ENCODE peak calls at places on chromosomes 7 and 10, in five cellular contexts. One of them, this sample, is unnamed.

GRCh38 chr10:46539596-46540411 is 16.7 kb downstream of the GPRIN2 start:
- DNase-seq in CD4-positive, alpha-beta memory T cell: no peak
- DNase-seq in CD4-positive, CD25-positive, alpha-beta regulatory T cell: no peak
- DNase-seq in A549: peak; percentile 97
- DNase-seq in fibroblast of lung: peak; percentile 51
- DNase-seq in this sample: no peak

GRCh38 chr10:130571674-130572073 is 435.5 kb downstream of the GLRX3 start:
- DNase-seq in CD4-positive, alpha-beta memory T cell: no peak
- DNase-seq in CD4-positive, CD25-positive, alpha-beta regulatory T cell: no peak
- DNase-seq in A549: no peak
- DNase-seq in fibroblast of lung: no peak
- DNase-seq in this sample: peak; percentile 50

GRCh38 chr7:36862685-36863375 is 138.5 kb upstream of the AOAH start:
- DNase-seq in CD4-positive, alpha-beta memory T cell: no peak
- DNase-seq in CD4-positive, CD25-positive, alpha-beta regulatory T cell: no peak
- DNase-seq in A549: no peak
- DNase-seq in fibroblast of lung: no peak
- DNase-seq in this sample: no peak

GRCh38 chr10:22630229-22631174 is 83.9 kb downstream of the PIP4K2A start:
- DNase-seq in CD4-positive, alpha-beta memory T cell: peak; percentile 68
- DNase-seq in CD4-positive, CD25-positive, alpha-beta regulatory T cell: peak; percentile 66
- DNase-seq in A549: no peak
- DNase-seq in fibroblast of lung: peak; percentile 77
- DNase-seq in this sample: no peak

GRCh38 chr7:131620673-131621609 is 64.5 kb upstream of the PODXL start:
- DNase-seq in CD4-positive, alpha-beta memory T cell: no peak
- DNase-seq in CD4-positive, CD25-positive, alpha-beta regulatory T cell: no peak
- DNase-seq in A549: no peak
- DNase-seq in fibroblast of lung: no peak
- DNase-seq in this sample: no peak

GRCh38 chr7:15853832-15854470 is 167.5 kb upstream of the MEOX2 start:
- DNase-seq in CD4-positive, alpha-beta memory T cell: no peak
- DNase-seq in CD4-positive, CD25-positive, alpha-beta regulatory T cell: no peak
- DNase-seq in A549: no peak
- DNase-seq in fibroblast of lung: peak; percentile 28
- DNase-seq in this sample: no peak

GRCh38 chr10:12727832-12728215 is 273.7 kb downstream of the CCDC3 start:
- DNase-seq in CD4-positive, alpha-beta memory T cell: no peak
- DNase-seq in CD4-positive, CD25-positive, alpha-beta regulatory T cell: no peak
- DNase-seq in A549: no peak
- DNase-seq in fibroblast of lung: no peak
- DNase-seq in this sample: no peak

GRCh38 chr10:73253226-73253557 is 748 bp upstream of the MRPS16 start:
- DNase-seq in CD4-positive, alpha-beta memory T cell: peak; percentile 16
- DNase-seq in CD4-positive, CD25-positive, alpha-beta regulatory T cell: no peak
- DNase-seq in A549: peak; percentile 42
- DNase-seq in fibroblast of lung: no peak
- DNase-seq in this sample: no peak

GRCh38 chr10:113857210-113857609 is 2.7 kb downstream of the NHLRC2 start:
- DNase-seq in CD4-positive, alpha-beta memory T cell: no peak
- DNase-seq in CD4-positive, CD25-positive, alpha-beta regulatory T cell: no peak
- DNase-seq in A549: no peak
- DNase-seq in fibroblast of lung: no peak
- DNase-seq in this sample: no peak

GRCh38 chr7:93622036-93622714 is 47.7 kb upstream of the CALCR start:
- DNase-seq in CD4-positive, alpha-beta memory T cell: no peak
- DNase-seq in CD4-positive, CD25-positive, alpha-beta regulatory T cell: no peak
- DNase-seq in A549: peak; percentile 66
- DNase-seq in fibroblast of lung: peak; percentile 4
- DNase-seq in this sample: no peak

GRCh38 chr7:142646274-142646895 is 102.9 kb upstream of the PRSS1 start:
- DNase-seq in CD4-positive, alpha-beta memory T cell: no peak
- DNase-seq in CD4-positive, CD25-positive, alpha-beta regulatory T cell: no peak
- DNase-seq in A549: no peak
- DNase-seq in fibroblast of lung: no peak
- DNase-seq in this sample: no peak

GRCh38 chr7:98221611-98222532 is 10.6 kb downstream of the BHLHA15 start:
- DNase-seq in CD4-positive, alpha-beta memory T cell: no peak
- DNase-seq in CD4-positive, CD25-positive, alpha-beta regulatory T cell: no peak
- DNase-seq in A549: no peak
- DNase-seq in fibroblast of lung: no peak
- DNase-seq in this sample: no peak

GRCh38 chr10:97321807-97322195 is 2.7 kb downstream of the FRAT1 start:
- DNase-seq in CD4-positive, alpha-beta memory T cell: no peak
- DNase-seq in CD4-positive, CD25-positive, alpha-beta regulatory T cell: no peak
- DNase-seq in A549: no peak
- DNase-seq in fibroblast of lung: no peak
- DNase-seq in this sample: no peak

GRCh38 chr10:97278491-97278989 is 13.9 kb downstream of the ARHGAP19 start:
- DNase-seq in CD4-positive, alpha-beta memory T cell: peak; percentile 47
- DNase-seq in CD4-positive, CD25-positive, alpha-beta regulatory T cell: peak; percentile 60
- DNase-seq in A549: peak; percentile 70
- DNase-seq in fibroblast of lung: peak; percentile 99
- DNase-seq in this sample: no peak

GRCh38 chr10:124290095-124290795 is 128.5 kb downstream of the OAT start:
- DNase-seq in CD4-positive, alpha-beta memory T cell: no peak
- DNase-seq in CD4-positive, CD25-positive, alpha-beta regulatory T cell: no peak
- DNase-seq in A549: no peak
- DNase-seq in fibroblast of lung: peak; percentile 50
- DNase-seq in this sample: peak; percentile 70

GRCh38 chr7:29091722-29092121 is 54.6 kb downstream of the CPVL start:
- DNase-seq in CD4-positive, alpha-beta memory T cell: no peak
- DNase-seq in CD4-positive, CD25-positive, alpha-beta regulatory T cell: no peak
- DNase-seq in A549: no peak
- DNase-seq in fibroblast of lung: peak; percentile 48
- DNase-seq in this sample: no peak

GRCh38 chr10:35271086-35271834 is 65.0 kb upstream of the CCNY start:
- DNase-seq in CD4-positive, alpha-beta memory T cell: no peak
- DNase-seq in CD4-positive, CD25-positive, alpha-beta regulatory T cell: no peak
- DNase-seq in A549: no peak
- DNase-seq in fibroblast of lung: no peak
- DNase-seq in this sample: no peak

GRCh38 chr7:34298492-34298891 is 359.5 kb upstream of the NPSR1 start:
- DNase-seq in CD4-positive, alpha-beta memory T cell: no peak
- DNase-seq in CD4-positive, CD25-positive, alpha-beta regulatory T cell: no peak
- DNase-seq in A549: no peak
- DNase-seq in fibroblast of lung: peak; percentile 22
- DNase-seq in this sample: no peak

GRCh38 chr7:40057292-40057691 is 77.1 kb downstream of the MPLKIP start:
- DNase-seq in CD4-positive, alpha-beta memory T cell: no peak
- DNase-seq in CD4-positive, CD25-positive, alpha-beta regulatory T cell: no peak
- DNase-seq in A549: no peak
- DNase-seq in fibroblast of lung: peak; percentile 63
- DNase-seq in this sample: no peak

GRCh38 chr7:53315986-53316385 is 280.6 kb downstream of the POM121L12 start:
- DNase-seq in CD4-positive, alpha-beta memory T cell: no peak
- DNase-seq in CD4-positive, CD25-positive, alpha-beta regulatory T cell: no peak
- DNase-seq in A549: no peak
- DNase-seq in fibroblast of lung: no peak
- DNase-seq in this sample: no peak

GRCh38 chr10:42952931-42953683 is 123.8 kb upstream of the RET start:
- DNase-seq in CD4-positive, alpha-beta memory T cell: no peak
- DNase-seq in CD4-positive, CD25-positive, alpha-beta regulatory T cell: no peak
- DNase-seq in A549: no peak
- DNase-seq in fibroblast of lung: no peak
- DNase-seq in this sample: peak; percentile 35

GRCh38 chr7:105268056-105268455 is 120.7 kb downstream of the SRPK2 start:
- DNase-seq in CD4-positive, alpha-beta memory T cell: no peak
- DNase-seq in CD4-positive, CD25-positive, alpha-beta regulatory T cell: peak; percentile 10
- DNase-seq in A549: peak; percentile 32
- DNase-seq in fibroblast of lung: peak; percentile 63
- DNase-seq in this sample: no peak

GRCh38 chr10:32379314-32379949 is 32.5 kb upstream of the EPC1 start:
- DNase-seq in CD4-positive, alpha-beta memory T cell: peak; percentile 64
- DNase-seq in CD4-positive, CD25-positive, alpha-beta regulatory T cell: peak; percentile 58
- DNase-seq in A549: peak; percentile 66
- DNase-seq in fibroblast of lung: peak; percentile 78
- DNase-seq in this sample: no peak

GRCh38 chr10:132463333-132464255 is 66.6 kb downstream of the PWWP2B start:
- DNase-seq in CD4-positive, alpha-beta memory T cell: no peak
- DNase-seq in CD4-positive, CD25-positive, alpha-beta regulatory T cell: no peak
- DNase-seq in A549: no peak
- DNase-seq in fibroblast of lung: peak; percentile 23
- DNase-seq in this sample: no peak

GRCh38 chr10:78342787-78343186 is 309.1 kb downstream of the RPS24 start:
- DNase-seq in CD4-positive, alpha-beta memory T cell: no peak
- DNase-seq in CD4-positive, CD25-positive, alpha-beta regulatory T cell: no peak
- DNase-seq in A549: no peak
- DNase-seq in fibroblast of lung: no peak
- DNase-seq in this sample: peak; percentile 24

GRCh38 chr7:43585521-43585920 is 2.6 kb downstream of the STK17A start:
- DNase-seq in CD4-positive, alpha-beta memory T cell: peak; percentile 36
- DNase-seq in CD4-positive, CD25-positive, alpha-beta regulatory T cell: peak; percentile 24
- DNase-seq in A549: no peak
- DNase-seq in fibroblast of lung: peak; percentile 90
- DNase-seq in this sample: no peak

GRCh38 chr10:15333909-15334649 is 37.0 kb downstream of the FAM171A1 start:
- DNase-seq in CD4-positive, alpha-beta memory T cell: no peak
- DNase-seq in CD4-positive, CD25-positive, alpha-beta regulatory T cell: no peak
- DNase-seq in A549: peak; percentile 11
- DNase-seq in fibroblast of lung: peak; percentile 89
- DNase-seq in this sample: no peak

DNA sequence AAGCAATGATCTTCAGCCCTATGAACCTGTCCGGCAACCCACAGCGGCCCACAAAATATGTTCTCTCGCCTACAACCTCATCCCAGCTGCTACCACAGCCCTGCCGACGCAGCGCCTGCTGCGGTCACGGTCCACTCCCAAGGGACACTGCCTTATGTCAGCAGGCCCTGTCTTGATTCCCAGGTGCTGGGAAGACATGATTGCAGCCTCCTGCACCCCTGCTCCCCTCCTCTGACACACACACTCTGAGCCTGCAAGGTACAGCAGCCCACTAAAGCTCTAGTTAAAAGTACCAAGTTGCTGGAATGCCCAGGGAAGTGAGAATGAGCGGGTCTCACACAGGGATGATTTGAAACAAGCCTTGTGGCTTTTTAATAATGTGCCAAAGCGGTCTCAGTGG is 715.3 kb upstream of the GALNT17 start:
- DNase-seq in CD4-positive, alpha-beta memory T cell: no peak
- DNase-seq in CD4-positive, CD25-positive, alpha-beta regulatory T cell: no peak
- DNase-seq in A549: no peak
- DNase-seq in fibroblast of lung: no peak
- DNase-seq in this sample: no peak
- H3K4me3 ChIP-seq in CD4-positive, alpha-beta memory T cell: no peak overlapping the region
- H3K4me3 ChIP-seq in CD4-positive, CD25-positive, alpha-beta regulatory T cell: no peak overlapping the region
- H3K4me3 ChIP-seq in A549: no peak overlapping the region
- H3K4me3 ChIP-seq in fibroblast of lung: no peak overlapping the region
- H3K4me3 ChIP-seq in this sample: no peak overlapping the region

GRCh38 chr10:36624551-36625100 is 500.8 kb upstream of the ANKRD30A start:
- DNase-seq in CD4-positive, alpha-beta memory T cell: no peak
- DNase-seq in CD4-positive, CD25-positive, alpha-beta regulatory T cell: no peak
- DNase-seq in A549: no peak
- DNase-seq in fibroblast of lung: no peak
- DNase-seq in this sample: no peak

GRCh38 chr10:36629476-36629875 is 495.9 kb upstream of the ANKRD30A start:
- DNase-seq in CD4-positive, alpha-beta memory T cell: no peak
- DNase-seq in CD4-positive, CD25-positive, alpha-beta regulatory T cell: no peak
- DNase-seq in A549: no peak
- DNase-seq in fibroblast of lung: no peak
- DNase-seq in this sample: no peak

GRCh38 chr10:36634916-36635315 is 490.5 kb upstream of the ANKRD30A start:
- DNase-seq in CD4-positive, alpha-beta memory T cell: no peak
- DNase-seq in CD4-positive, CD25-positive, alpha-beta regulatory T cell: no peak
- DNase-seq in A549: no peak
- DNase-seq in fibroblast of lung: peak; percentile 4
- DNase-seq in this sample: no peak

DNA sequence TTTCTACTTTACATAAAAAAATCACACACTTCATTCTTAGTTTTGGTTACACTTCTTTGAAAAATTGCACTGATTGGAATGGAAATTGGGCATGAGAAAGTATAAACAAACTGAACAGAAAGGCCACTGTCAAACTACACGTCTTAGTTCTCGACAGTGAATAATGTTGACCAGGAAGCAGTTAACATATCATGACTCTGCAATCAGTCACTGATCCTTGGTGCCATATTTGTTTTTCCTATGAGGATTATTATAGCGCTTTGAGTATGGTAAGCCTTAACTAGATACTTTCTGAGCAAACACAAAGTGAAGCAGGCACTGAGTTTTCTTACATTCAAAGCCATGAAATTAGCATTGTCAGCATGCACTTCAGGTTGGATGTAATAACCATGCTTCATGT is 495.1 kb upstream of the ANKRD30A start:
- DNase-seq in CD4-positive, alpha-beta memory T cell: no peak
- DNase-seq in CD4-positive, CD25-positive, alpha-beta regulatory T cell: no peak
- DNase-seq in A549: no peak
- DNase-seq in fibroblast of lung: no peak
- DNase-seq in this sample: no peak
- H3K27ac ChIP-seq in CD4-positive, alpha-beta memory T cell: no peak overlapping the region
- H3K27ac ChIP-seq in CD4-positive, CD25-positive, alpha-beta regulatory T cell: no peak overlapping the region
- H3K27ac ChIP-seq in A549: no peak overlapping the region
- H3K27ac ChIP-seq in fibroblast of lung: no peak overlapping the region
- H3K27ac ChIP-seq in this sample: no peak overlapping the region

GRCh38 chr7:156617215-156617614 is 23.4 kb upstream of the RNF32 start:
- DNase-seq in CD4-positive, alpha-beta memory T cell: no peak
- DNase-seq in CD4-positive, CD25-positive, alpha-beta regulatory T cell: no peak
- DNase-seq in A549: no peak
- DNase-seq in fibroblast of lung: no peak
- DNase-seq in this sample: no peak

GRCh38 chr7:156618791-156619367 is 21.7 kb upstream of the RNF32 start:
- DNase-seq in CD4-positive, alpha-beta memory T cell: no peak
- DNase-seq in CD4-positive, CD25-positive, alpha-beta regulatory T cell: no peak
- DNase-seq in A549: no peak
- DNase-seq in fibroblast of lung: no peak
- DNase-seq in this sample: no peak

GRCh38 chr7:156618078-156618790 is 22.3 kb upstream of the RNF32 start:
- DNase-seq in CD4-positive, alpha-beta memory T cell: no peak
- DNase-seq in CD4-positive, CD25-positive, alpha-beta regulatory T cell: no peak
- DNase-seq in A549: no peak
- DNase-seq in fibroblast of lung: no peak
- DNase-seq in this sample: no peak

GRCh38 chr7:156614434-156615264 is 25.9 kb upstream of the RNF32 start:
- DNase-seq in CD4-positive, alpha-beta memory T cell: no peak
- DNase-seq in CD4-positive, CD25-positive, alpha-beta regulatory T cell: no peak
- DNase-seq in A549: no peak
- DNase-seq in fibroblast of lung: no peak
- DNase-seq in this sample: no peak

GRCh38 chr7:156616269-156617202 is 24.0 kb upstream of the RNF32 start:
- DNase-seq in CD4-positive, alpha-beta memory T cell: peak; percentile 13
- DNase-seq in CD4-positive, CD25-positive, alpha-beta regulatory T cell: no peak
- DNase-seq in A549: no peak
- DNase-seq in fibroblast of lung: peak; percentile 44
- DNase-seq in this sample: no peak
- H3K4me3 ChIP-seq in CD4-positive, alpha-beta memory T cell: no peak overlapping the region
- H3K4me3 ChIP-seq in CD4-positive, CD25-positive, alpha-beta regulatory T cell: no peak overlapping the region
- H3K4me3 ChIP-seq in A549: no peak overlapping the region
- H3K4me3 ChIP-seq in fibroblast of lung: peak overlapping the region; percentile 4
- H3K4me3 ChIP-seq in this sample: peak overlapping the region; percentile 44

DNA sequence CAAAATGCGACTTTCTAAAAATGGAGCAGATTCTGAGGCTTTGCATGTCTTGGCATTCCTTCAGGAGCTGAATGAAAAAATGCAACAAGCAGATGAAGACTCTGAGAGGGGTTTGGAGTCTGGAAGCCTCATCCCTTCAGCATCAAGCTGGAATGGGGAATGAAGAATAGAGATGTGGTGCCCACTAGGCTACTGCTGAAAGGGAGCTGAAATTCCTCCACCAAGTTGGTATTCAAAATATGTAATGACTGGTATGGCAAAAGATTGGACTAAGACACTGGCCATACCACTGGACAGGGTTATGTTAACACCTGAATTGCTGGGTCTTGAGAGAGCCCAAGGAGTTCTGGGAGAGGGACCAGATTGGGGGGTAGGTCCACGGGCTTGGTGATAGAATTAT is 5.4 kb downstream of the IFIT2 start:
- DNase-seq in CD4-positive, alpha-beta memory T cell: no peak
- DNase-seq in CD4-positive, CD25-positive, alpha-beta regulatory T cell: no peak
- DNase-seq in A549: no peak
- DNase-seq in fibroblast of lung: no peak
- DNase-seq in this sample: no peak
- H3K27ac ChIP-seq in CD4-positive, alpha-beta memory T cell: no peak overlapping the region
- H3K27ac ChIP-seq in CD4-positive, CD25-positive, alpha-beta regulatory T cell: no peak overlapping the region
- H3K27ac ChIP-seq in A549: no peak overlapping the region
- H3K27ac ChIP-seq in fibroblast of lung: no peak overlapping the region
- H3K27ac ChIP-seq in this sample: no peak overlapping the region

This sample was measured in coronary artery.